ENCODE peak calls at places on chromosomes 13 and 19, in eight cellular contexts. One of them, this sample, is unnamed.

GRCh38 chr13:86142080-86142479 is 342.9 kb upstream of the SLITRK6 start:
- DNase-seq in right lobe of liver: no peak
- DNase-seq in GM12865: no peak
- DNase-seq in mucosa of descending colon: no peak
- DNase-seq in A549: no peak
- DNase-seq in iPS DF 6.9: no peak
- DNase-seq in upper lobe of left lung: no peak
- DNase-seq in HCT116: no peak
- DNase-seq in this sample: no peak

GRCh38 chr19:15702590-15702930 is 25.3 kb upstream of the OR10H2 start:
- DNase-seq in GM12865: peak
- DNase-seq in right lobe of liver: peak
- DNase-seq in HCT116: peak
- DNase-seq in mucosa of descending colon: peak
- DNase-seq in upper lobe of left lung: peak
- DNase-seq in iPS DF 6.9: no peak
- DNase-seq in A549: peak
- DNase-seq in this sample: peak

GRCh38 chr19:2770055-2771013 is 12.7 kb downstream of the SGTA start:
- DNase-seq in mucosa of descending colon: peak
- DNase-seq in A549: no peak
- DNase-seq in right lobe of liver: no peak
- DNase-seq in upper lobe of left lung: no peak
- DNase-seq in HCT116: no peak
- DNase-seq in iPS DF 6.9: no peak
- DNase-seq in GM12865: no peak
- DNase-seq in this sample: no peak

GRCh38 chr13:39930060-39930459 is 274.6 kb downstream of the COG6 start:
- DNase-seq in mucosa of descending colon: no peak
- DNase-seq in iPS DF 6.9: no peak
- DNase-seq in A549: no peak
- DNase-seq in GM12865: no peak
- DNase-seq in HCT116: no peak
- DNase-seq in right lobe of liver: no peak
- DNase-seq in upper lobe of left lung: no peak
- DNase-seq in this sample: no peak

GRCh38 chr19:58581227-58582141 is 8.3 kb upstream of the MZF1 start:
- DNase-seq in mucosa of descending colon: peak
- DNase-seq in iPS DF 6.9: peak
- DNase-seq in HCT116: peak
- DNase-seq in right lobe of liver: peak
- DNase-seq in GM12865: peak
- DNase-seq in A549: peak
- DNase-seq in upper lobe of left lung: peak
- DNase-seq in this sample: peak

GRCh38 chr19:18120127-18120526 is 22.5 kb downstream of the MAST3 start:
- DNase-seq in iPS DF 6.9: no peak
- DNase-seq in mucosa of descending colon: no peak
- DNase-seq in upper lobe of left lung: no peak
- DNase-seq in A549: no peak
- DNase-seq in HCT116: no peak
- DNase-seq in right lobe of liver: no peak
- DNase-seq in GM12865: no peak
- DNase-seq in this sample: no peak

GRCh38 chr19:3243851-3244700 is 19.6 kb downstream of the CELF5 start:
- DNase-seq in GM12865: peak
- DNase-seq in A549: peak
- DNase-seq in upper lobe of left lung: no peak
- DNase-seq in iPS DF 6.9: no peak
- DNase-seq in right lobe of liver: no peak
- DNase-seq in mucosa of descending colon: peak
- DNase-seq in HCT116: peak
- DNase-seq in this sample: peak

GRCh38 chr19:46716013-46716671 is 772 bp downstream of the PRKD2 start:
- DNase-seq in GM12865: no peak
- DNase-seq in right lobe of liver: peak
- DNase-seq in iPS DF 6.9: no peak
- DNase-seq in A549: no peak
- DNase-seq in upper lobe of left lung: no peak
- DNase-seq in mucosa of descending colon: peak
- DNase-seq in HCT116: no peak
- DNase-seq in this sample: no peak

GRCh38 chr13:41652735-41653361 is 195.5 kb downstream of the RGCC start:
- DNase-seq in A549: peak
- DNase-seq in GM12865: peak
- DNase-seq in HCT116: peak
- DNase-seq in mucosa of descending colon: peak
- DNase-seq in iPS DF 6.9: no peak
- DNase-seq in upper lobe of left lung: no peak
- DNase-seq in right lobe of liver: no peak
- DNase-seq in this sample: peak

GRCh38 chr13:37910790-37911189 is 41.2 kb upstream of the TRPC4 start:
- DNase-seq in mucosa of descending colon: no peak
- DNase-seq in right lobe of liver: no peak
- DNase-seq in GM12865: no peak
- DNase-seq in iPS DF 6.9: no peak
- DNase-seq in A549: no peak
- DNase-seq in upper lobe of left lung: no peak
- DNase-seq in HCT116: no peak
- DNase-seq in this sample: no peak

GRCh38 chr13:23710366-23710765 is 140.2 kb downstream of the TNFRSF19 start:
- DNase-seq in HCT116: no peak
- DNase-seq in right lobe of liver: no peak
- DNase-seq in iPS DF 6.9: no peak
- DNase-seq in GM12865: no peak
- DNase-seq in A549: no peak
- DNase-seq in mucosa of descending colon: no peak
- DNase-seq in upper lobe of left lung: no peak
- DNase-seq in this sample: no peak

GRCh38 chr19:42324655-42325307 is 654 bp upstream of the MEGF8 start:
- DNase-seq in iPS DF 6.9: no peak
- DNase-seq in right lobe of liver: no peak
- DNase-seq in HCT116: no peak
- DNase-seq in upper lobe of left lung: no peak
- DNase-seq in mucosa of descending colon: no peak
- DNase-seq in GM12865: no peak
- DNase-seq in A549: no peak
- DNase-seq in this sample: no peak

GRCh38 chr13:48582086-48582485 is 49.2 kb upstream of the RCBTB2 start:
- DNase-seq in HCT116: no peak
- DNase-seq in upper lobe of left lung: no peak
- DNase-seq in right lobe of liver: no peak
- DNase-seq in A549: no peak
- DNase-seq in iPS DF 6.9: no peak
- DNase-seq in GM12865: no peak
- DNase-seq in mucosa of descending colon: no peak
- DNase-seq in this sample: no peak

GRCh38 chr13:45825124-45825650 is 26.4 kb downstream of the SIAH3 start:
- DNase-seq in right lobe of liver: no peak
- DNase-seq in A549: no peak
- DNase-seq in GM12865: no peak
- DNase-seq in upper lobe of left lung: no peak
- DNase-seq in mucosa of descending colon: no peak
- DNase-seq in iPS DF 6.9: no peak
- DNase-seq in HCT116: no peak
- DNase-seq in this sample: no peak

GRCh38 chr13:45820106-45820838 is 31.3 kb downstream of the SIAH3 start:
- DNase-seq in A549: no peak
- DNase-seq in right lobe of liver: no peak
- DNase-seq in GM12865: no peak
- DNase-seq in HCT116: no peak
- DNase-seq in iPS DF 6.9: no peak
- DNase-seq in mucosa of descending colon: no peak
- DNase-seq in upper lobe of left lung: no peak
- DNase-seq in this sample: no peak

GRCh38 chr13:45823583-45823982 is 28.0 kb downstream of the SIAH3 start:
- DNase-seq in right lobe of liver: no peak
- DNase-seq in GM12865: no peak
- DNase-seq in mucosa of descending colon: no peak
- DNase-seq in upper lobe of left lung: no peak
- DNase-seq in iPS DF 6.9: no peak
- DNase-seq in A549: no peak
- DNase-seq in HCT116: no peak
- DNase-seq in this sample: no peak

GRCh38 chr13:45817833-45818232 is 33.7 kb downstream of the SIAH3 start:
- DNase-seq in right lobe of liver: no peak
- DNase-seq in GM12865: no peak
- DNase-seq in iPS DF 6.9: no peak
- DNase-seq in mucosa of descending colon: no peak
- DNase-seq in HCT116: no peak
- DNase-seq in upper lobe of left lung: no peak
- DNase-seq in A549: no peak
- DNase-seq in this sample: no peak

DNA sequence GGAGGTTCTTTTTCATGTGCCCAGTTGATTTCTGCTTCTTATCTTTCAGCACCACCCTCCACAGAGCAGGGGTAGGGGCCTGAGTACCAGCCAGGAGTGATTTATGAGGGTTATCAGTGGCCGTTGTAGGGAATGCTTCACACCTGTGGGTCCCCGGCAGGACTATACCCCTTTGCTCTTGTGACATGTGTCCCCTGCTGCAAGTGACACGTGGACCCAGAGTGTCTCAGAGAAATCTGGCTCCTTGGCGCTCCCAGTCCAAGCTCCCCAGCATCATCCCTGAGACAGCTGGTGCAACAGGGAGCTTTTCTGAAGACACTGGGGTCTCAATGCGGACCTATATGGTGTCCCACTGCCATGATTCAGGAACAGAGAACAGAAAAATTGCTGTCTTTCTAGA is 29.7 kb downstream of the SIAH3 start:
- DNase-seq in GM12865: no peak
- DNase-seq in HCT116: no peak
- DNase-seq in mucosa of descending colon: no peak
- DNase-seq in right lobe of liver: no peak
- DNase-seq in upper lobe of left lung: no peak
- DNase-seq in iPS DF 6.9: no peak
- DNase-seq in A549: no peak
- DNase-seq in this sample: no peak
- H3K4me3 ChIP-seq in GM12865: no peak
- H3K4me3 ChIP-seq in HCT116: no peak
- H3K4me3 ChIP-seq in mucosa of descending colon: no peak
- H3K4me3 ChIP-seq in right lobe of liver: no peak
- H3K4me3 ChIP-seq in upper lobe of left lung: no peak
- H3K4me3 ChIP-seq in iPS DF 6.9: no peak
- H3K4me3 ChIP-seq in A549: no peak
- H3K4me3 ChIP-seq in this sample: no peak

DNA sequence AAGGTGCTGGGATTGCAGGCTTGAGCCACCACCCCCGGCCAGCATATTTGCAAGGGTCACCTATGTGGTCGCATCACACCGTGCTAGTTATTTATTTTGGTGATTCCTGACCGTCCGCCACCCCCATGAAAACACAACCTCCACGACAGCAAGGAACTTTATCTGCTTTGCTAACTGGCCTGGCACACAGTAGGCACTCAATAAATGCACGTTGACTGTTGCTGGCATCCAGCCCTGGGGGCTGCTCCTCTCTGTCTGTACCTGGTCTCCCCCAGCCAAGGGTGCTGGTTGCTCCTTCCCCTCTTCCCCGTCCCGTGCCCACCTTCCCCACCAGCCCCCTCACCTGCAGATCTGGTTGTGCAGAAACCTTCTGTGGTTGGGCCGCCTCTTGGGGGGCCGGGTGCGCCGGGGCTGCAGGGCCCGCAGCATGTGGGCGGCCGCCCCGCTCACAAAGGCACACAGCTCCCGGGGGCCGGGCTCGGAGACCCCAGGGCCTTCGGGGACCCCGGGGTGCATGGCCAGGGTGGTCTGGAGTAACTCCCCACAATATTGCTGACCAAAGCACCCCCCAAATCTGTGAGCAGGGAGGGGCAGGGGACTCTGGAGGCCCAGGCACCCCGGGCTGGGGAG is 397 bp downstream of the C19orf85 start:
- DNase-seq in mucosa of descending colon: no peak
- DNase-seq in upper lobe of left lung: no peak
- DNase-seq in iPS DF 6.9: no peak
- DNase-seq in right lobe of liver: no peak
- DNase-seq in GM12865: no peak
- DNase-seq in HCT116: no peak
- DNase-seq in A549: no peak
- DNase-seq in this sample: no peak
- H3K4me3 ChIP-seq in mucosa of descending colon: no peak
- H3K4me3 ChIP-seq in upper lobe of left lung: no peak
- H3K4me3 ChIP-seq in iPS DF 6.9: no peak
- H3K4me3 ChIP-seq in right lobe of liver: no peak
- H3K4me3 ChIP-seq in GM12865: no peak
- H3K4me3 ChIP-seq in HCT116: no peak
- H3K4me3 ChIP-seq in A549: no peak
- H3K4me3 ChIP-seq in this sample: no peak

DNA sequence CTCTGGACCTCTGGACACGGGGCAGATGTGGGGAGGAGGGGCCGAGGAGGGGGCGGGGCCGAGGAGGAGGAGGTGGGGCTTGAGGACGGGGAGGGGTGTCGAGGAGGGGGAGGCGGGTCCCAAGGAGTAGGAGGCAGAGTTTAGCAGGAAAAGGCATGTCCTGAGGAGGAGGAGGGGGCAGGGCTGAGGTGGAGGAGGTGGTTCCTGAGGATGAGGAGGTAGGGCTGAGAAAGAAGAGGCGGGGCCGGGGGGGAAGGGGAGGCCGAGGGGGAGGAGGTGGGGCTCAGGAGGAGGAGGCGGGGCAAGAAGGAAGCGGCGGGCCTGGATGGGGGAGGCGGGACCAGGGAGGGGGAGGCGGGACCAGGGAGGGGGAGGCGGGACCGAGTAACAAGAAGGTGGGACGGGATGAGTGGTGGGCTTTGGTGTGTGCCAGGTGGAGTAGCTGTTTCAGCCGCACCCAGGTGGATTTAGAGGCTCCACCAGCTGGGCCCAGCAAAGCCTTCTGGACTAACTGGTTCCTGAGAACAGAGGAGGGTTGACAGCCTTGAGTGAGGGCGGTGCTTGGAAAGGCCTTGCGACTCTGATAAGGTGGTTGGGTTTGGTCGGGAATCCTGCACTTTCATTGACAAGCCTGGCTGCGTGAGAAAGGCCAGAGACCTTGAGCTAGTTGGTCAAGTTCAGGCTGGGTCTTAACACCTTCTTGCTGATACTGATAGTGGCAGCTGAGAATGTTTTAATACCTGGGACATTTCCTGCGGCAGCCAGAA is 7.7 kb downstream of the TECR start:
- DNase-seq in upper lobe of left lung: peak
- DNase-seq in iPS DF 6.9: peak
- DNase-seq in HCT116: peak
- DNase-seq in right lobe of liver: no peak
- DNase-seq in A549: peak
- DNase-seq in mucosa of descending colon: peak
- DNase-seq in GM12865: peak
- DNase-seq in this sample: peak
- H3K4me3 ChIP-seq in upper lobe of left lung: peak
- H3K4me3 ChIP-seq in iPS DF 6.9: no peak
- H3K4me3 ChIP-seq in HCT116: no peak
- H3K4me3 ChIP-seq in right lobe of liver: no peak
- H3K4me3 ChIP-seq in A549: no peak
- H3K4me3 ChIP-seq in mucosa of descending colon: no peak
- H3K4me3 ChIP-seq in GM12865: no peak
- H3K4me3 ChIP-seq in this sample: no peak

DNA sequence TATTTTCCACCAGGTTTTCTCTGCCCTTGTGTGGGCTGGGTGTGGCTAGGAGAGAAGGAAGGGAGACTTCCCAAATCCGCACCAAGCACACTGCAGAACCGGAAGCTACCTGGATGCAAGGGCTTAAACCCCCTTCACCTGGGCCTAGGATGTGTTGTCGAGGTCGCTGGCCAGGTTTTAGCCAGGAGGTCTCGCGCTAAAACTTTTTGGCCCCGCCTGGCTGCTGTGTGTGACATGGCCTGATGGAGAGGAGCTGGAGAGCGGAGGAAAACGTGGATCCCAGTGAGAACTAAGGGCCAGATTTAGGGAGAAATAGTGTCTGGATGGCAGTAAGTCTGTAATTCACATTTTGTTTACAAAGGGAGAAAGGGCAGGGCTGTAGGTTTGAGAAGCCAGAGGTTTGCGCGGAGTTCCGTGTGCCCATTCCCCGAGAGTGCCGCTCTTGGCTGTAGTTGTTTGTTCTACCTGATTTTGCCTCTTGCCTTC is 3.1 kb upstream of the TSHZ3 start:
- DNase-seq in iPS DF 6.9: no peak
- DNase-seq in upper lobe of left lung: no peak
- DNase-seq in mucosa of descending colon: no peak
- DNase-seq in HCT116: no peak
- DNase-seq in A549: no peak
- DNase-seq in right lobe of liver: no peak
- DNase-seq in GM12865: no peak
- DNase-seq in this sample: no peak
- H3K4me3 ChIP-seq in iPS DF 6.9: peak
- H3K4me3 ChIP-seq in upper lobe of left lung: no peak
- H3K4me3 ChIP-seq in mucosa of descending colon: no peak
- H3K4me3 ChIP-seq in HCT116: no peak
- H3K4me3 ChIP-seq in A549: no peak
- H3K4me3 ChIP-seq in right lobe of liver: no peak
- H3K4me3 ChIP-seq in GM12865: no peak
- H3K4me3 ChIP-seq in this sample: no peak